ENCODE peak calls at places on chromosomes 5 and 9, in six cellular contexts. V is A549, J is fibroblast of villous mesenchyme, Z is tibial artery, M is right atrium auricular region, D is IMR-90. Y is an unnamed sample.

GRCh38 chr9:86990276-86990675 is 43.0 kb upstream of the GAS1 start:
- DNase-seq in V (no peak), J (no peak), M (no peak), D (no peak), Z (no peak), Y (no peak)

GRCh38 chr5:59036274-59036961 is 453.5 kb downstream of the RAB3C start:
- DNase-seq in J (peak; percentile 99), D (peak; percentile 99), Z (peak; percentile 54), V (no peak), M (peak; percentile 79), Y (peak; percentile 17)

GRCh38 chr5:143347698-143348344 is 55.7 kb downstream of the NR3C1 start:
- DNase-seq in J (no peak), D (no peak), Z (no peak), V (no peak), M (no peak), Y (no peak)

GRCh38 chr9:109248133-109248581 is 72.7 kb downstream of the EPB41L4B start:
- DNase-seq in Z (no peak), V (peak; percentile 46), D (peak; percentile 57), M (no peak), J (peak; percentile 25), Y (no peak)

GRCh38 chr5:134902071-134902801 is 2.7 kb upstream of the PCBD2 start:
- DNase-seq in D (peak; percentile 48), J (no peak), V (no peak), M (no peak), Z (no peak), Y (no peak)

GRCh38 chr5:164302533-164303235 is 797.3 kb downstream of the MAT2B start:
- DNase-seq in M (no peak), V (no peak), D (peak; percentile 42), Z (no peak), J (no peak), Y (no peak)

GRCh38 chr5:74075496-74075895 is 449.5 kb downstream of the ARHGEF28 start:
- DNase-seq in J (no peak), D (no peak), M (no peak), Z (no peak), V (no peak), Y (no peak)

GRCh38 chr5:170218730-170219129 is 14.1 kb upstream of the C5orf58 start:
- DNase-seq in Z (no peak), M (no peak), J (no peak), D (no peak), V (no peak), Y (no peak)

GRCh38 chr9:95511952-95512750 is 4.6 kb downstream of the PTCH1 start:
- DNase-seq in M (no peak), D (no peak), Z (no peak), V (no peak), J (peak; percentile 33), Y (no peak)

GRCh38 chr5:142151436-142152382 is 43.1 kb downstream of the NDFIP1 start:
- DNase-seq in D (peak; percentile 89), Z (peak; percentile 57), V (peak; percentile 37), J (peak; percentile 85), M (peak; percentile 69), Y (peak; percentile 78)

GRCh38 chr5:176744584-176744965 is 65.8 kb upstream of the UNC5A start:
- DNase-seq in M (peak; percentile 48), V (peak; percentile 28), D (no peak), Z (no peak), J (no peak), Y (no peak)

GRCh38 chr9:107841078-107841477 is 351.5 kb upstream of the KLF4 start:
- DNase-seq in M (no peak), V (no peak), J (no peak), Z (no peak), D (no peak), Y (no peak)

GRCh38 chr9:110125763-110126351 is 82.1 kb downstream of the C9orf152 start:
- DNase-seq in M (no peak), Z (no peak), V (no peak), D (peak; percentile 41), J (no peak), Y (no peak)

GRCh38 chr5:124365491-124365890 is 380.9 kb downstream of the ZNF608 start:
- DNase-seq in V (no peak), M (no peak), Z (no peak), J (no peak), D (no peak), Y (no peak)

GRCh38 chr9:86637515-86637914 is 283.3 kb upstream of the TUT7 start:
- DNase-seq in J (no peak), V (no peak), D (peak; percentile 39), Z (no peak), M (no peak), Y (peak; percentile 9)

GRCh38 chr9:128885376-128885775 is 3.4 kb downstream of the LRRC8A start:
- DNase-seq in J (no peak), D (no peak), V (no peak), Z (no peak), M (no peak), Y (no peak)

GRCh38 chr9:108617661-108618060 is 238.1 kb downstream of the ACTL7B start:
- DNase-seq in D (no peak), J (no peak), Z (no peak), V (no peak), M (no peak), Y (no peak)

GRCh38 chr5:16759147-16759800 is 142.5 kb upstream of the RETREG1 start:
- DNase-seq in M (no peak), V (no peak), J (no peak), D (peak; percentile 31), Z (no peak), Y (no peak)

GRCh38 chr5:143316844-143317631 is 86.4 kb downstream of the NR3C1 start:
- DNase-seq in J (no peak), D (no peak), Z (no peak), M (no peak), V (no peak), Y (no peak)

GRCh38 chr5:140634103-140634502 is 1.1 kb upstream of the CD14 start:
- DNase-seq in J (no peak), Z (no peak), D (no peak), M (no peak), V (no peak), Y (no peak)

DNA sequence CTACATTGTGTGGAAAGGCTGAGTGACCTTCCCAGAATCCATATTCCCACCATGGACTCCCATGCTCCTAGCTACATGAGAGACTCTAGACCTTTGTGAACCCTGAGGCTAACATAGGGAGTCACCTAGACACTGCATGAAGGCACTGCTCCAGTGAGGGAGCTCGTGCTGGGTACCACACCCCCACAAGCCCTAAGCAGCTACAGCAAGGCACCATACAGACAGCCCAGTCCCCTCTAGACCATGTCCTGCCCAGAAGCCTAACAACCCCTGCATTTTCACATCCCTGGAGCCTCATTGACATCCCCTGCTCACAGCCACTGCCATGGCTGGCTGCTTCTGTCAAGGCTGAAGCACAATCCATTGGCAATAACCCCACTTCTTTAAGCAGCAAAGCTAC is 176.5 kb upstream of the CTNND2 start:
- DNase-seq in Z (no peak), M (no peak), J (no peak), V (no peak), D (no peak), Y (no peak)
- TF ChIP-seq CTCF in Z (no peak), M (no peak), J (no peak), V (no peak), D (no peak), Y (no peak)

GRCh38 chr5:6274846-6275543 is 103.4 kb downstream of the MED10 start:
- DNase-seq in J (no peak), Z (no peak), M (no peak), V (no peak), D (no peak), Y (no peak)
- TF ChIP-seq CTCF in J (no peak), Z (no peak), M (no peak), V (no peak), D (no peak), Y (no peak)

DNA sequence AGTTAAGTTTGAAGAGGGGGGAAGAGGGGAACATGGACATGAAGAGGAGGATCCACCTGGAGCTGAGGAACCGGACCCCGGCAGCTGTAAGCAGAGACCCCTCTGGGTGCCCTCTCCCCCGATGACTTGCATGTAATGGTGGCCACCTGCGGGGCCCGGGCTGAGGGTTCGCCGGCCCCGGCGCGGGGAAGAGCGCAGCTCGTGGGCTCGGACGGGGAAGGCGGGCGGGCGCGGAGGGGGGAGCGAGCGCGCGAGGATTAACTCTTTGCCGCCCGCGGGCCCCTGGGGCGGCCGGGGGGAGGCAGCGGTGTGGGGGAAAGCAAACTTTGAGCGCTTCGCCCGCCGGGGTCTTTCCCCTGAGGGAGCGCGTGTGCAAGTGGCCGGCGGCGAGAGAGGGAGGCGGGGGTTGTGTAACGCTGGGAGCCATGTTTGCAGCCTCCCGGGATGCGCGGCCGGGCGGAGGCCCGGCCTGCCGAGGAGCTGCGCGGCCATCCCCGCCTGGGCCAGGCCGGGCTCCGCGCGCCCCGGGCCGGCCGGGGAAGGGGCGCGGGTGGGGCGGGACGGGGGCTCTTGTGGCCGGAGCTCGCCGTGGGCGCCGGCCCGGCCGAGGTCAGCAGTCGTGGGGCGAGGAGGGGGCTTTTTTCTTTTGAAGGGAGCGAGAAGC is 515 bp downstream of the ANP32B start:
- DNase-seq in J (peak; percentile 42), V (peak; percentile 46), Z (peak; percentile 40), D (peak; percentile 9), M (peak; percentile 61), Y (peak; percentile 33)
- TF ChIP-seq CTCF in J (no peak), V (no peak), Z (no peak), D (peak; percentile 2), M (no peak), Y (no peak)

DNA sequence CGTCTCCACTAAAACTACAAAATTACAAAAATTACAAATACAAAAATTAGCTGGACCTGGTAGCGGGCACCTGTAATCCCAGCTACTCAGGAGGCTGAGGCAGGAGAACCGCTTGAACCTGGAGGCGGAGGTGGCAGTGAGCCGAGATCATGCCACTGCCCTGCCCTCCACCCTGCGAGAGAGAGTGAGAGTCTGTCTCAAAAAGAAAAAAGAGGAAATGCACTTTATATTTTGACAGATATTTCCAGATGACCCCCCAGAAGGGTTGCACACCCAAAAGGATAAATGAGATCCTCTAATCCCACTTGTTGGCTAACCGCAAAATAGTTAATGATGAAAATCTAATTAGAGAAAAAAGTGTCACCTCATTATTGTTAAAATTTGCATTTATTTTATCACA is 2.2 kb downstream of the HSDL2 start:
- DNase-seq in J (no peak), V (no peak), Z (no peak), M (no peak), D (no peak), Y (no peak)
- TF ChIP-seq CTCF in J (no peak), V (no peak), Z (no peak), M (no peak), D (no peak), Y (no peak)

GRCh38 chr9:73067074-73067473 is 84.6 kb upstream of the ANXA1 start:
- DNase-seq in Z (no peak), M (no peak), V (no peak), J (no peak), D (no peak), Y (no peak)
- TF ChIP-seq CTCF in Z (no peak), M (no peak), V (no peak), J (no peak), D (no peak), Y (no peak)